ENCODE peak calls at places on chromosomes 1 and 21, in six cellular contexts. Q is ovary, O is fibroblast of lung, C is breast epithelium, S is heart left ventricle, D is IMR-90. W is an unnamed sample.
A peak's percentile ranks its signal among the peaks of the same experiment; 100 is the strongest.

GRCh38 chr1:28417441-28418277 is 48.1 kb downstream of the PHACTR4 start:
- DNase-seq in Q (no peak), O (peak; percentile 88), C (no peak), S (no peak), D (peak; percentile 65), W (no peak)

GRCh38 chr1:167756760-167757405 is 35.1 kb downstream of the MPZL1 start:
- DNase-seq in Q (no peak), O (no peak), C (no peak), S (no peak), D (peak; percentile 63), W (no peak)

GRCh38 chr1:161962094-161962887 is 61.4 kb downstream of the OLFML2B start:
- DNase-seq in Q (no peak), O (peak; percentile 81), C (no peak), S (no peak), D (peak; percentile 87), W (no peak)

GRCh38 chr1:239221656-239222055 is 164.7 kb upstream of the CHRM3 start:
- DNase-seq in Q (no peak), O (no peak), C (no peak), S (no peak), D (no peak), W (no peak)

GRCh38 chr1:59414406-59415133 is 117.7 kb downstream of the FGGY start:
- DNase-seq in Q (peak; percentile 32), O (peak; percentile 31), C (no peak), S (no peak), D (peak; percentile 35), W (no peak)

GRCh38 chr21:35303085-35303484 is 254.0 kb upstream of the RUNX1 start:
- DNase-seq in Q (no peak), O (peak; percentile 86), C (no peak), S (no peak), D (peak; percentile 93), W (no peak)

GRCh38 chr1:108646265-108646660 is 14.6 kb downstream of the HENMT1 start:
- DNase-seq in Q (no peak), O (no peak), C (no peak), S (no peak), D (no peak), W (no peak)

GRCh38 chr1:184504012-184504694 is 117.3 kb downstream of the C1orf21 start:
- DNase-seq in Q (no peak), O (no peak), C (no peak), S (no peak), D (no peak), W (no peak)

GRCh38 chr1:55216078-55216477 is 914 bp upstream of the USP24 start:
- DNase-seq in Q (no peak), O (no peak), C (no peak), S (no peak), D (no peak), W (no peak)

GRCh38 chr1:156076609-156077429 is 5.4 kb downstream of the MEX3A start:
- DNase-seq in Q (peak; percentile 51), O (peak; percentile 28), C (peak; percentile 38), S (peak; percentile 79), D (no peak), W (no peak)

GRCh38 chr1:244647819-244648218 is 5.1 kb upstream of the DESI2 start:
- DNase-seq in Q (no peak), O (no peak), C (no peak), S (no peak), D (no peak), W (no peak)

GRCh38 chr1:23558872-23559135 is 497 bp downstream of the ID3 start:
- DNase-seq in Q (no peak), O (no peak), C (no peak), S (no peak), D (no peak), W (no peak)

GRCh38 chr1:56301791-56302190 is 277.6 kb downstream of the PLPP3 start:
- DNase-seq in Q (no peak), O (peak; percentile 87), C (no peak), S (no peak), D (peak; percentile 95), W (no peak)

GRCh38 chr1:203570805-203571204 is 55.8 kb upstream of the ATP2B4 start:
- DNase-seq in Q (no peak), O (no peak), C (no peak), S (no peak), D (no peak), W (no peak)

GRCh38 chr1:238606457-238606856 is 715.7 kb upstream of the ZP4 start:
- DNase-seq in Q (no peak), O (no peak), C (no peak), S (no peak), D (no peak), W (no peak)

GRCh38 chr1:66980745-66981367 is 56.1 kb downstream of the MIER1 start:
- DNase-seq in Q (no peak), O (peak; percentile 23), C (no peak), S (no peak), D (peak; percentile 46), W (no peak)

GRCh38 chr1:179021873-179022272 is 3.8 kb upstream of the FAM20B start:
- DNase-seq in Q (no peak), O (peak; percentile 64), C (peak; percentile 37), S (no peak), D (peak; percentile 51), W (no peak)

GRCh38 chr1:246448373-246448772 is 58.7 kb downstream of the SMYD3 start:
- DNase-seq in Q (no peak), O (no peak), C (no peak), S (no peak), D (no peak), W (no peak)
- H3K4me1 ChIP-seq in Q (no peaks in the 10 kb centered on the region), O (no peaks in the 10 kb centered on the region), C (no peaks in the 10 kb centered on the region), S (no peaks in the 10 kb centered on the region), D (peaks cover 2% of the 10 kb centered on the region), W (no peaks in the 10 kb centered on the region)

GRCh38 chr1:209648366-209648765 is 3.9 kb downstream of the LAMB3 start:
- DNase-seq in Q (no peak), O (no peak), C (no peak), S (no peak), D (no peak), W (no peak)
- H3K27ac ChIP-seq in Q (no peak overlapping the region), O (no peak overlapping the region), C (no peak overlapping the region), S (peak overlapping the region; percentile 18), D (peak overlapping the region; percentile 31), W (no peak overlapping the region)

DNA sequence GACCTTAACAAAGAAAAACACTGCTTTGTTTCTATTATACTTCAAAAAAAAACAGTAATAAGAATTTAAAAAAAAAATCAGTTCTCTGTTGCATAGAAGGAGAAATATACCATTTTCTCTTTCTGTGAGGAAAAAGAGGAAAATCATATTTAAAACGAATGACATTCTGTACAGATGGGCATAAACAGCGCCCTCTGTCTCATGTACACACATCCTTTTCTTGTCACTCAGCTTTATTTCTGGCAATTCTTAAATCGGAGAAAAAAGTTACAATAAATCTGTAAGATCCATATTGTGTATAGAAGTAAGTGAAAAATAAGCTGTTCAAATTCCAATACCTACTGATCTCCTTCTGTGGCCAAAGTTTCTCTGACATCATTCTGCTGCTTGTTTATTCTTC is 245.4 kb downstream of the SMYD3 start:
- DNase-seq in Q (no peak), O (peak; percentile 36), C (no peak), S (no peak), D (peak; percentile 8), W (no peak)
- TF ChIP-seq CTCF in Q (no peak), O (peak; percentile 37), C (no peak), S (no peak), D (no peak), W (no peak)

DNA sequence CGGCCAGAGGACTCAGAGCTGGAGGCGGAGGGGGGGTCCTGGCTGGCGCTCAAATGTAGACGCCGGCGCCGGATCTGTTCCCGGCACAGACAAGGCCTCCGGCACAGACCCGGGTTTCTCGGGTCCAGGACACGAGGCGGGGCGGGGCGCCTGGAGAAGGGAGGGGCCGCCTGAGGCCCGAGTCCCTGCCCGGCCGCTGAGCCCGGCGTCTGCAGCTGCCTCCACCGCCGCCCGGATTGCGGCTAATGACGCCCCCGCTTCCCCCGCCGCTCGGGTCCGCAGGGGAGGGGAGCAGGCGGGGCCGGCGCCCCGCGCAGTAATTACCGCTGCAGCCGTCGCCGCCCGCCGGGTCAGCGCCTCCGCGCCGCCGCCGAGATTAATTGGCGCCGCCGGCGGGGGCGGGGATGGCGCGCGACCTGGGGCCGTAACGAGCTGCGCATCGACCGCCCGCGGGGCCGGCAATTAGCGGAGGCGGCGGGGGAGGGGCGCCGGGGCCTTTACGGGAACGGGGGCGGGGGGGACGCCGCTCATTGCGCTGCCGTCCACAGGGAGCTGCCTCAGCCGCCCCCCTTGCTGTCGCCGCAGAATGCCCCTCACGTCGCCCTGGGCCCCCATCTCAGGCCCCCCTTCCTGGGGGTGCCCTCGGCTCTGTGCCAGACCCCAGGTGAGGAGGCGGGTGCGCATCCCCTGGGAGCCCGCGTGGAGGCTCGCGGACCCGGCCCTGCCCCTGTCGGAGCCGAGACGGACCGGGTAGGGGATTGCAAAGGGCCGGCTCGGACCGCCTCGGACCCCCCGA is 17.3 kb downstream of the NOC2L start:
- DNase-seq in Q (peak; percentile 75), O (peak; percentile 75), C (no peak), S (peak; percentile 88), D (peak; percentile 51), W (no peak)
- H3K4me1 ChIP-seq in Q (peaks cover 31% of the 10 kb centered on the region), O (peaks cover 24% of the 10 kb centered on the region), C (peaks cover 27% of the 10 kb centered on the region), S (peaks cover 30% of the 10 kb centered on the region), D (peaks cover 52% of the 10 kb centered on the region), W (peaks cover 21% of the 10 kb centered on the region)

W was measured in ascending aorta.